ENCODE peak calls at places on chromosomes 12 and 14, in five cellular contexts. One of them, this sample, is unnamed.
A peak's percentile ranks its signal among the peaks of the same experiment; 100 is the strongest.

GRCh38 chr14:50403433-50403832 is 6.8 kb upstream of the CDKL1 start:
- DNase-seq in ovary: no peak
- DNase-seq in GM06990: no peak
- DNase-seq in choroid plexus epithelial cell: peak; percentile 52
- DNase-seq in nephron progenitor cell: no peak
- DNase-seq in this sample: no peak

GRCh38 chr14:87457727-87458126 is 535.3 kb downstream of the GALC start:
- DNase-seq in ovary: no peak
- DNase-seq in GM06990: no peak
- DNase-seq in choroid plexus epithelial cell: no peak
- DNase-seq in nephron progenitor cell: no peak
- DNase-seq in this sample: no peak

GRCh38 chr14:71693373-71693772 is 238.9 kb upstream of the RGS6 start:
- DNase-seq in ovary: no peak
- DNase-seq in GM06990: no peak
- DNase-seq in choroid plexus epithelial cell: peak; percentile 98
- DNase-seq in nephron progenitor cell: no peak
- DNase-seq in this sample: no peak

GRCh38 chr14:36340276-36340890 is 19.9 kb upstream of the MBIP start:
- DNase-seq in ovary: no peak
- DNase-seq in GM06990: no peak
- DNase-seq in choroid plexus epithelial cell: no peak
- DNase-seq in nephron progenitor cell: no peak
- DNase-seq in this sample: no peak

GRCh38 chr12:123058471-123058870 is 78.0 kb downstream of the ARL6IP4 start:
- DNase-seq in ovary: no peak
- DNase-seq in GM06990: no peak
- DNase-seq in choroid plexus epithelial cell: no peak
- DNase-seq in nephron progenitor cell: no peak
- DNase-seq in this sample: no peak

GRCh38 chr12:58502236-58502635 is 418.1 kb downstream of the LRIG3 start:
- DNase-seq in ovary: no peak
- DNase-seq in GM06990: no peak
- DNase-seq in choroid plexus epithelial cell: peak; percentile 13
- DNase-seq in nephron progenitor cell: peak; percentile 33
- DNase-seq in this sample: peak; percentile 13

GRCh38 chr12:67645571-67645970 is 3.0 kb upstream of the DYRK2 start:
- DNase-seq in ovary: no peak
- DNase-seq in GM06990: no peak
- DNase-seq in choroid plexus epithelial cell: peak; percentile 69
- DNase-seq in nephron progenitor cell: no peak
- DNase-seq in this sample: no peak

GRCh38 chr12:23098110-23099049 is 473.4 kb downstream of the ETNK1 start:
- DNase-seq in ovary: no peak
- DNase-seq in GM06990: no peak
- DNase-seq in choroid plexus epithelial cell: no peak
- DNase-seq in nephron progenitor cell: no peak
- DNase-seq in this sample: no peak

GRCh38 chr12:9906888-9907287 is 25.3 kb downstream of the CLEC2A start:
- DNase-seq in ovary: no peak
- DNase-seq in GM06990: no peak
- DNase-seq in choroid plexus epithelial cell: no peak
- DNase-seq in nephron progenitor cell: no peak
- DNase-seq in this sample: no peak

GRCh38 chr14:31543969-31544799 is 17.0 kb upstream of the NUBPL start:
- DNase-seq in ovary: no peak
- DNase-seq in GM06990: no peak
- DNase-seq in choroid plexus epithelial cell: peak; percentile 57
- DNase-seq in nephron progenitor cell: no peak
- DNase-seq in this sample: no peak

GRCh38 chr12:116919706-116920485 is 9.1 kb downstream of the FBXW8 start:
- DNase-seq in ovary: no peak
- DNase-seq in GM06990: no peak
- DNase-seq in choroid plexus epithelial cell: no peak
- DNase-seq in nephron progenitor cell: no peak
- DNase-seq in this sample: no peak

GRCh38 chr14:99777956-99778355 is 15.3 kb upstream of the EML1 start:
- DNase-seq in ovary: no peak
- DNase-seq in GM06990: no peak
- DNase-seq in choroid plexus epithelial cell: no peak
- DNase-seq in nephron progenitor cell: no peak
- DNase-seq in this sample: no peak

GRCh38 chr12:110739894-110740293 is 2.8 kb downstream of the PPP1CC start:
- DNase-seq in ovary: no peak
- DNase-seq in GM06990: peak; percentile 25
- DNase-seq in choroid plexus epithelial cell: no peak
- DNase-seq in nephron progenitor cell: no peak
- DNase-seq in this sample: no peak

GRCh38 chr12:60101715-60102114 is 505.9 kb downstream of the SLC16A7 start:
- DNase-seq in ovary: no peak
- DNase-seq in GM06990: no peak
- DNase-seq in choroid plexus epithelial cell: peak; percentile 50
- DNase-seq in nephron progenitor cell: no peak
- DNase-seq in this sample: no peak

GRCh38 chr14:56894591-56894991 is 84.3 kb upstream of the OTX2 start:
- DNase-seq in ovary: no peak
- DNase-seq in GM06990: no peak
- DNase-seq in choroid plexus epithelial cell: no peak
- DNase-seq in nephron progenitor cell: no peak
- DNase-seq in this sample: no peak

GRCh38 chr12:50242751-50243191 is 40.5 kb downstream of the LIMA1 start:
- DNase-seq in ovary: no peak
- DNase-seq in GM06990: no peak
- DNase-seq in choroid plexus epithelial cell: peak; percentile 63
- DNase-seq in nephron progenitor cell: no peak
- DNase-seq in this sample: no peak

GRCh38 chr14:70064111-70064885 is 124.5 kb downstream of the SLC8A3 start:
- DNase-seq in ovary: no peak
- DNase-seq in GM06990: no peak
- DNase-seq in choroid plexus epithelial cell: peak; percentile 10
- DNase-seq in nephron progenitor cell: no peak
- DNase-seq in this sample: no peak

GRCh38 chr14:57013987-57014386 is 203.7 kb upstream of the OTX2 start:
- DNase-seq in ovary: no peak
- DNase-seq in GM06990: no peak
- DNase-seq in choroid plexus epithelial cell: no peak
- DNase-seq in nephron progenitor cell: no peak
- DNase-seq in this sample: no peak

GRCh38 chr12:33825986-33826602 is 196.2 kb upstream of the ALG10 start:
- DNase-seq in ovary: no peak
- DNase-seq in GM06990: no peak
- DNase-seq in choroid plexus epithelial cell: no peak
- DNase-seq in nephron progenitor cell: no peak
- DNase-seq in this sample: no peak

GRCh38 chr12:3061858-3062215 is 15.3 kb upstream of the TSPAN9 start:
- DNase-seq in ovary: no peak
- DNase-seq in GM06990: no peak
- DNase-seq in choroid plexus epithelial cell: no peak
- DNase-seq in nephron progenitor cell: no peak
- DNase-seq in this sample: no peak

GRCh38 chr12:113403435-113404415 is at the start of gene SDS:
- DNase-seq in ovary: peak; percentile 78
- DNase-seq in GM06990: no peak
- DNase-seq in choroid plexus epithelial cell: peak; percentile 74
- DNase-seq in nephron progenitor cell: no peak
- DNase-seq in this sample: no peak

GRCh38 chr12:112904571-112904970 is 2.2 kb upstream of the OAS1 start:
- DNase-seq in ovary: no peak
- DNase-seq in GM06990: no peak
- DNase-seq in choroid plexus epithelial cell: peak; percentile 64
- DNase-seq in nephron progenitor cell: no peak
- DNase-seq in this sample: no peak

GRCh38 chr12:124411953-124412645 is 117.2 kb downstream of the RFLNA start:
- DNase-seq in ovary: no peak
- DNase-seq in GM06990: no peak
- DNase-seq in choroid plexus epithelial cell: no peak
- DNase-seq in nephron progenitor cell: no peak
- DNase-seq in this sample: no peak

GRCh38 chr12:72434989-72435388 is 162.8 kb downstream of the TRHDE start:
- DNase-seq in ovary: no peak
- DNase-seq in GM06990: no peak
- DNase-seq in choroid plexus epithelial cell: no peak
- DNase-seq in nephron progenitor cell: no peak
- DNase-seq in this sample: no peak

GRCh38 chr14:71714225-71714624 is 218.0 kb upstream of the RGS6 start:
- DNase-seq in ovary: no peak
- DNase-seq in GM06990: no peak
- DNase-seq in choroid plexus epithelial cell: peak; percentile 91
- DNase-seq in nephron progenitor cell: no peak
- DNase-seq in this sample: no peak

GRCh38 chr12:131378176-131378842 is 332.6 kb upstream of the SFSWAP start:
- DNase-seq in ovary: no peak
- DNase-seq in GM06990: no peak
- DNase-seq in choroid plexus epithelial cell: no peak
- DNase-seq in nephron progenitor cell: no peak
- DNase-seq in this sample: no peak
- TF ChIP-seq CTCF in ovary: no peak
- TF ChIP-seq CTCF in GM06990: no peak
- TF ChIP-seq CTCF in choroid plexus epithelial cell: no peak
- TF ChIP-seq CTCF in nephron progenitor cell: no peak
- TF ChIP-seq CTCF in this sample: no peak

GRCh38 chr14:37597538-37598084 is 2.2 kb downstream of the TTC6 start:
- DNase-seq in ovary: no peak
- DNase-seq in GM06990: no peak
- DNase-seq in choroid plexus epithelial cell: peak; percentile 23
- DNase-seq in nephron progenitor cell: peak; percentile 53
- DNase-seq in this sample: no peak
- TF ChIP-seq CTCF in ovary: no peak
- TF ChIP-seq CTCF in GM06990: no peak
- TF ChIP-seq CTCF in choroid plexus epithelial cell: peak; percentile 67
- TF ChIP-seq CTCF in nephron progenitor cell: peak; percentile 39
- TF ChIP-seq CTCF in this sample: peak; percentile 59

DNA sequence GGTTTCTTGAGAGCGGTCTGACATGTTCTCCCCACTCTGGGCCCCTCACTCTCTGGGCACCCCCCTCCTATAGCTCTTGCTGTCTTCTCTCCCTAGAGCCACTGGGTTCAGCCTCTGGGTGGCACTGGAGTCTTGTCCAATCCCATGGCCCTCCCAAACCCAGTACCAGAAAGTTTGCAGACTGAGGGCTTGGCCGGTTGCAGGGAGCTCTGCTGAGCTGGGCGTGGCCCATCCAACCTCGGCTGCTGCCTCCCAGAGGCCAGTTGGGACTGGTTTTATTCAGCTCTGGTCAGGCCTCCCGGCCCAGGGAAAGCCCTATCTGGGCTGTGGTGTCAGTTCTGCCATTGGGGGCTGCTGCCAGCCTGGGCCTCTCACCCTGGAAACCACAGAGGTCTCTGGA is 37.9 kb downstream of the ISCA2 start:
- DNase-seq in ovary: no peak
- DNase-seq in GM06990: no peak
- DNase-seq in choroid plexus epithelial cell: peak; percentile 61
- DNase-seq in nephron progenitor cell: no peak
- DNase-seq in this sample: no peak
- TF ChIP-seq CTCF in ovary: no peak
- TF ChIP-seq CTCF in GM06990: no peak
- TF ChIP-seq CTCF in choroid plexus epithelial cell: peak; percentile 36
- TF ChIP-seq CTCF in nephron progenitor cell: no peak
- TF ChIP-seq CTCF in this sample: no peak

DNA sequence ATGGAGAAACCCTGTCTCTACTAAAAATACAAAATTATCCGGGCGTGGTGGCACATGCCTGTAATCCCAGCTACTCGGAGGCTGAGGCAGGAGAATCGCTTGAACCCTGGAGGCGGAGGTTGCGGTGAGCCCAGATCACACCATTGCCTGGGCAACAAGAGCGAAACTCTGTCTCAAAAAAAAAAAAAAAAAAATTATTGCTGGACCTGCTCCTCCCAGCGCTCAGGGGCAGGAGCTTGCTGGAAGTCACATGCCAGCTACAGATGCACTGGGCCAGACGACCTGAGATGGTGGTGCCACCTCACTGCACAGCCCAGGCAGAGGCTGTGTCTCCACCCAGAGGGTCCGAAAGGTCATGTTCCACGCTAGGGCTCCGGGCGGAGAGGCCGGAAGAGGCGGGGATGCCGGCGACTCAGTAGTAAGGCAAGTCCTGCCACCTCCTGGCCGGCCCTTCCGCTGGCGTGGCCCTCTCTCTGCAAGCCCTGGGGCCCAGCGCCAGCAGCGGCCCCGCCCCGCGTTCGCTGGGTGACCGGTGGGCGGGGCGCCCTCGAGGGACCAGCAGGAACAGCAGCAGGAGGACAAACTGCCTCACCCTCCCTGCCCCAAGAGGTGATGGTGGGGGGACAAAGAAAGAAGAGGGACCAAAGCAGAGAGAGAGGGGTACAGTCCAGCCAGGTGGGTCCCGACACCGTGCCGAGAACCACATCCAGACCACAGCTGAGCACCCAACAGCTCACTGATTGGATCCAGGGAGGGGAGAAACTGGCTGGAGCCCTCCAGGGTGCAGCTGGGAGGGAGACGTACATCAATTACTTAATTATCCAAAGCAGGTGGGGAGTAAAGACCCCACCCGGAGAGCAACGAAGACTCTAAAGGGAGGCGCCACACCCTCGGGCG is 3.6 kb upstream of the RHOF start:
- DNase-seq in ovary: peak; percentile 90
- DNase-seq in GM06990: no peak
- DNase-seq in choroid plexus epithelial cell: peak; percentile 82
- DNase-seq in nephron progenitor cell: peak; percentile 88
- DNase-seq in this sample: peak; percentile 76
- TF ChIP-seq CTCF in ovary: no peak
- TF ChIP-seq CTCF in GM06990: no peak
- TF ChIP-seq CTCF in choroid plexus epithelial cell: peak; percentile 41
- TF ChIP-seq CTCF in nephron progenitor cell: no peak
- TF ChIP-seq CTCF in this sample: peak; percentile 45

GRCh38 chr12:55132816-55133215 is 6.6 kb downstream of the OR9K2 start:
- DNase-seq in ovary: no peak
- DNase-seq in GM06990: no peak
- DNase-seq in choroid plexus epithelial cell: no peak
- DNase-seq in nephron progenitor cell: no peak
- DNase-seq in this sample: no peak
- TF ChIP-seq CTCF in ovary: no peak
- TF ChIP-seq CTCF in GM06990: peak; percentile 2
- TF ChIP-seq CTCF in choroid plexus epithelial cell: no peak
- TF ChIP-seq CTCF in nephron progenitor cell: no peak
- TF ChIP-seq CTCF in this sample: peak; percentile 42

GRCh38 chr14:93274055-93274806 is 58.6 kb downstream of the BTBD7 start:
- DNase-seq in ovary: no peak
- DNase-seq in GM06990: no peak
- DNase-seq in choroid plexus epithelial cell: no peak
- DNase-seq in nephron progenitor cell: no peak
- DNase-seq in this sample: no peak
- TF ChIP-seq CTCF in ovary: no peak
- TF ChIP-seq CTCF in GM06990: no peak
- TF ChIP-seq CTCF in choroid plexus epithelial cell: no peak
- TF ChIP-seq CTCF in nephron progenitor cell: no peak
- TF ChIP-seq CTCF in this sample: no peak